ENCODE peak calls at places on chromosomes 2 and 18, in five cellular contexts. E, A, C, Y and F are unnamed samples.

GRCh38 chr2:237696471-237696870 is 69.1 kb downstream of the LRRFIP1 start:
- DNase-seq in E (no peak), A (no peak), C (no peak), Y (no peak), F (no peak)

GRCh38 chr2:41400057-41400665 is 647.7 kb upstream of the PKDCC start:
- DNase-seq in E (no peak), A (no peak), C (no peak), Y (no peak), F (peak)

GRCh38 chr2:67560818-67561221 is 163.7 kb downstream of the ETAA1 start:
- DNase-seq in E (no peak), A (no peak), C (no peak), Y (no peak), F (no peak)

GRCh38 chr18:9474983-9475642 is at the start of gene RALBP1:
- DNase-seq in E (peak), A (peak), C (peak), Y (peak), F (peak)

GRCh38 chr2:74130211-74130995 is 17.3 kb downstream of the BOLA3 start:
- DNase-seq in E (no peak), A (no peak), C (no peak), Y (no peak), F (no peak)

GRCh38 chr2:188306271-188306670 is 14.6 kb downstream of the GULP1 start:
- DNase-seq in E (no peak), A (no peak), C (no peak), Y (no peak), F (no peak)

GRCh38 chr2:127873707-127874303 is 12.0 kb downstream of the AMMECR1L start:
- DNase-seq in E (no peak), A (no peak), C (no peak), Y (no peak), F (no peak)

GRCh38 chr2:160492401-160493226 is 993 bp downstream of the RBMS1 start:
- DNase-seq in E (peak), A (peak), C (peak), Y (peak), F (peak)

GRCh38 chr2:217437289-217437688 is 565.5 kb downstream of the TNS1 start:
- DNase-seq in E (no peak), A (peak), C (no peak), Y (no peak), F (no peak)

GRCh38 chr2:209473930-209474419 is 50.1 kb downstream of the MAP2 start:
- DNase-seq in E (peak), A (no peak), C (peak), Y (no peak), F (peak)

GRCh38 chr18:3748081-3748480 is 298.1 kb downstream of the TGIF1 start:
- DNase-seq in E (no peak), A (no peak), C (no peak), Y (no peak), F (no peak)

GRCh38 chr2:67649331-67650071 is 252.4 kb downstream of the ETAA1 start:
- DNase-seq in E (no peak), A (peak), C (no peak), Y (no peak), F (no peak)

GRCh38 chr2:28565720-28566295 is 69.9 kb downstream of the PLB1 start:
- DNase-seq in E (no peak), A (no peak), C (no peak), Y (no peak), F (no peak)

GRCh38 chr18:75218064-75218463 is 7.5 kb downstream of the TSHZ1 start:
- DNase-seq in E (no peak), A (no peak), C (no peak), Y (no peak), F (no peak)

GRCh38 chr2:196500686-196501431 is 138.7 kb upstream of the CCDC150 start:
- DNase-seq in E (peak), A (no peak), C (peak), Y (no peak), F (no peak)

GRCh38 chr2:41716497-41716896 is 331.3 kb upstream of the PKDCC start:
- DNase-seq in E (no peak), A (no peak), C (no peak), Y (no peak), F (no peak)

GRCh38 chr18:78242307-78242643 is 737.3 kb upstream of the SALL3 start:
- DNase-seq in E (no peak), A (peak), C (no peak), Y (no peak), F (no peak)

GRCh38 chr18:11752116-11752911 is 63.2 kb downstream of the GNAL start:
- DNase-seq in E (peak), A (no peak), C (no peak), Y (no peak), F (peak)

GRCh38 chr2:159144776-159145614 is 141.5 kb downstream of the WDSUB1 start:
- DNase-seq in E (no peak), A (no peak), C (no peak), Y (no peak), F (no peak)

GRCh38 chr2:58081000-58081399 is 34.4 kb downstream of the VRK2 start:
- DNase-seq in E (no peak), A (no peak), C (no peak), Y (no peak), F (no peak)

GRCh38 chr2:227464356-227464755 is 7.6 kb upstream of the AGFG1 start:
- DNase-seq in E (no peak), A (no peak), C (no peak), Y (no peak), F (no peak)

GRCh38 chr18:78642561-78643398 is 336.8 kb upstream of the SALL3 start:
- DNase-seq in E (no peak), A (no peak), C (no peak), Y (no peak), F (no peak)

GRCh38 chr2:196601430-196602306 is 37.8 kb upstream of the CCDC150 start:
- DNase-seq in E (peak), A (no peak), C (peak), Y (peak), F (peak)

GRCh38 chr2:83742117-83742782 is 716.8 kb downstream of the SUCLG1 start:
- DNase-seq in E (no peak), A (peak), C (no peak), Y (no peak), F (no peak)

GRCh38 chr2:207188601-207189000 is 22.9 kb upstream of the KLF7 start:
- DNase-seq in E (no peak), A (no peak), C (peak), Y (no peak), F (peak)

GRCh38 chr2:239519081-239519920 is 118.5 kb upstream of the HDAC4 start:
- DNase-seq in E (no peak), A (no peak), C (no peak), Y (no peak), F (no peak)

GRCh38 chr2:42722328-42723190 is 41.4 kb downstream of the OXER1 start:
- DNase-seq in E (no peak), A (peak), C (peak), Y (peak), F (peak)

GRCh38 chr2:225894240-225894980 is 494.9 kb downstream of the NYAP2 start:
- DNase-seq in E (peak), A (no peak), C (peak), Y (no peak), F (peak)

GRCh38 chr2:72139871-72140620 is 7.6 kb downstream of the CYP26B1 start:
- DNase-seq in E (no peak), A (no peak), C (no peak), Y (no peak), F (no peak)

DNA sequence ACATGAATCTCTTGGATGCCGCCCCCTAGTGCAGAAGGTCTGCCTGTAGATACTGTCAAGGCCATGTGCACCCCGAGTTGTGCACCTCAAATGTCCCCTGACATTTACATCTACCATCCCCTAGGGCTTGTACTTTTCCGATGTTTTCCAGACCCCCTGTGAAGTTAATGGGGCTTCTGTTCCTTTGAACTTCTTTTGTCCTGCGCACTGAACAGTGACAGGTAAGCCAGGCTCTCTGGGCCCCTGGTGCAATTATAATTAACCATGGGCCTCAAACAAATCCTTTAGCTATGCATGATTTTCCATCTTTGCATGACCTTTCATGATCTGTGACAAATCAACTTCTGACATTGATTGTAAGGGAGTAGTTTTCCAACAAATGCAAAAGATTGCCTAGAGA is 158.4 kb downstream of the FHOD3 start:
- DNase-seq in E (no peak), A (no peak), C (no peak), Y (no peak), F (no peak)
- TF ChIP-seq CTCF in E (no peak), A (no peak), C (peak), Y (no peak), F (peak)

GRCh38 chr2:23993736-23994269 is 16.1 kb upstream of the MFSD2B start:
- DNase-seq in E (no peak), A (no peak), C (no peak), Y (no peak), F (no peak)

GRCh38 chr2:23992931-23993330 is 17.0 kb upstream of the MFSD2B start:
- DNase-seq in E (no peak), A (no peak), C (no peak), Y (no peak), F (no peak)

DNA sequence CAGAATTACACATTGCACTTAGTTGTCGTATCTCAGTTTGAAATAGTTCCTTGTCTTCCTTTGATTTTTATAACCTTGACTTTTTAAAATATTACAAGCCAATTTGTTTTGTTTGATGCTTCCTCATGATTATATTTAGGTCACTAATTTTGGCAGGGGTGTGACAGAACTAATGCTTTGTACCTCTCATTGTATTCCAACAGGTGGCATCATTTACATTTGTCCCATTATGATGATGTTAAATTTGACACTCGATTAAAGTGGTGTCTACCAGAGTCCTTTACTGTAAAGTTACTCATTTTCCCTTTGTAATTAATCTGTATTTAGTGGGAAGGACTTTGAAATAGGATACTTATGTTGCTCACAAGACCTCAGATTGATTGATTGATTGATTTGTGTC is 21.5 kb upstream of the MFSD2B start:
- DNase-seq in E (peak), A (no peak), C (peak), Y (no peak), F (no peak)
- TF ChIP-seq CTCF in E (peak), A (no peak), C (peak), Y (no peak), F (peak)

DNA sequence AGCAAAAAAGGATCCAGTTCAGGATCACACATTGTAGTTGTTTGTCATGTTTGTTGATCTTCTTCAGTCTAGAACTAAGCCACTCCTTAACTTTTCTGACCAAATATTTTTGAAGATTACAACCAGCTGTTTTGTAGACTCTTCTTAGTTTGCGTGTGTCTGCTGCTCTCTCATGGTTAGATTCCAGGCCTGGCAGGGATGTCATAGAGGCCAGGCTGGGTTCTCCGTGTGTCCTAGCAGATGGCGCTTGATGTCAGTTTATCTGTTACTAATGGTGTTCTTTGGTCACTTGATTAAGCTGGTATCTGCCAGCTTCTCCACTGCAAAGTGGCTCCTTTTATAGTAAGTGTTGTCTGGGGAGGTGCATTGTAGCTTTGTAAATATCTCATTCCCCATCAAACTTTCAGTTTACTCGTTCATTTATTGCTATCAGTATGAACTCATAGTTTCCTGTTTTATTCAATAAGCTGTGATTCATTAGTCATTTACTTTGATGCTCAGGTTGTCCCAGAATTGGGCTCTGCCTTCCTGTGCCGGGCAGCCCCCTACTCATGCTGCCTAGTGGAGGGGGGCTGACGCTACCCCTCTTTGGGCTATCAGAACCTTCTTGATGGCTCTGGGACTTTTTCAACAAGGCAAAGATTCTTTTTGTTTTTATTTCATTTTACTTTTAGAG is 42.1 kb downstream of the GRHL1 start:
- DNase-seq in E (no peak), A (no peak), C (peak), Y (no peak), F (no peak)
- TF ChIP-seq CTCF in E (no peak), A (no peak), C (peak), Y (no peak), F (no peak)

GRCh38 chr18:64099244-64099643 is 49.6 kb downstream of the LINC00305 start:
- DNase-seq in E (no peak), A (no peak), C (no peak), Y (no peak), F (no peak)

GRCh38 chr18:64094210-64094609 is 54.7 kb downstream of the LINC00305 start:
- DNase-seq in E (no peak), A (no peak), C (no peak), Y (no peak), F (no peak)

GRCh38 chr18:64100136-64100922 is 48.6 kb downstream of the LINC00305 start:
- DNase-seq in E (no peak), A (no peak), C (no peak), Y (no peak), F (no peak)

GRCh38 chr18:64095056-64095455 is 53.8 kb downstream of the LINC00305 start:
- DNase-seq in E (no peak), A (no peak), C (no peak), Y (no peak), F (no peak)

GRCh38 chr18:64097497-64097896 is 51.4 kb downstream of the LINC00305 start:
- DNase-seq in E (no peak), A (no peak), C (no peak), Y (no peak), F (no peak)
- TF ChIP-seq CTCF in E (no peak), A (peak), C (peak), Y (no peak), F (peak)

GRCh38 chr18:23669804-23670203 is 7.1 kb upstream of the ANKRD29 start:
- DNase-seq in E (no peak), A (no peak), C (no peak), Y (no peak), F (no peak)
- TF ChIP-seq CTCF in E (no peak), A (no peak), C (no peak), Y (no peak), F (no peak)

GRCh38 chr2:55048925-55049793 is 1.1 kb downstream of the RTN4 start:
- DNase-seq in E (peak), A (peak), C (peak), Y (peak), F (peak)

GRCh38 chr2:55047677-55048299 is 2.5 kb downstream of the RTN4 start:
- DNase-seq in E (no peak), A (no peak), C (peak), Y (no peak), F (no peak)

GRCh38 chr2:55043841-55044240 is 6.4 kb downstream of the RTN4 start:
- DNase-seq in E (no peak), A (no peak), C (no peak), Y (no peak), F (no peak)

GRCh38 chr2:55048514-55048924 is 1.7 kb downstream of the RTN4 start:
- DNase-seq in E (no peak), A (peak), C (peak), Y (no peak), F (no peak)

DNA sequence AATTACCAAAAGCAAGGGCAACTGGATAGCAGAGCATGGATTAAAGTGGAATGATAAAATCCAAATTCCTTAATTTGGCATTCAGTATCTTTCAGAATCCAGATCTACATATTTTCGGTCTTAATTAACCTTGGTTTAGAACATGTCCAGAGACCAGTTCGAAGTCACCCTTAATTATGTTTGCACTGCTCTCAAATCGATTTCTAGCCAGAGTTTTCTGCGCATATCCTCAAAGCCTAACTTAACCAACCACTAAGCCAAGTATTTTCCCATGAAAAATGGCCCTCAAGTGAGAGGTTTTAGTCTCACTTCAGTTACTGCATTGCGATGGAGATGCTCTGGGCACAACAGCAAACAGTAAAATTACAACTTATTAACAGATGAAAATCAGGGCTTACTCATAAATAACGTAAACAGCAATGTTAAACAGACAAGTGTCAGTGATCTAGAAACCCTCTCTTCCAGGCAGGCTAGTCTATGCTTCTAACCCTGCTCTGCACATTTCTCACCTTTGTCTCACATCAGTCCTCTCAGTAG is 4.5 kb downstream of the RTN4 start:
- DNase-seq in E (no peak), A (no peak), C (no peak), Y (no peak), F (no peak)
- TF ChIP-seq CTCF in E (no peak), A (no peak), C (no peak), Y (no peak), F (no peak)